ENCODE peak calls at places on chromosomes 5 and 9, in five cellular contexts. B is tibial artery; Z is CD8-positive, alpha-beta T cell; M is OCI-LY7; V is pancreas. Q is an unnamed sample. For H3K4me1, the result is how much of the 10 kb centered on the place peaks cover.

GRCh38 chr5:9715891-9716335 is 85.8 kb upstream of the TAS2R1 start:
- DNase-seq in B (no peak), Z (no peak), M (no peak), V (no peak), Q (no peak)

GRCh38 chr5:123906698-123907295 is 394.8 kb downstream of the CSNK1G3 start:
- DNase-seq in B (no peak), Z (no peak), M (no peak), V (no peak), Q (no peak)

GRCh38 chr5:138491669-138492551 is 26.6 kb downstream of the EGR1 start:
- DNase-seq in B (peak), Z (peak), M (peak), V (peak), Q (peak)

GRCh38 chr5:111389390-111390082 is 122.8 kb downstream of the STARD4 start:
- DNase-seq in B (no peak), Z (no peak), M (no peak), V (no peak), Q (no peak)

GRCh38 chr5:6492934-6493333 is 44.3 kb downstream of the UBE2QL1 start:
- DNase-seq in B (no peak), Z (no peak), M (no peak), V (no peak), Q (no peak)

GRCh38 chr5:57221049-57221568 is 47.2 kb downstream of the GPBP1 start:
- DNase-seq in B (no peak), Z (no peak), M (peak), V (no peak), Q (no peak)

GRCh38 chr5:77230727-77231469 is 20.4 kb downstream of the PDE8B start:
- DNase-seq in B (no peak), Z (no peak), M (peak), V (no peak), Q (no peak)

GRCh38 chr5:115377468-115378217 is 81.2 kb upstream of the CCDC112 start:
- DNase-seq in B (no peak), Z (no peak), M (no peak), V (no peak), Q (no peak)

GRCh38 chr5:169861934-169862333 is 118.4 kb downstream of the INSYN2B start:
- DNase-seq in B (no peak), Z (no peak), M (no peak), V (no peak), Q (no peak)

GRCh38 chr9:91127653-91128052 is 234.1 kb downstream of the AUH start:
- DNase-seq in B (no peak), Z (no peak), M (no peak), V (no peak), Q (no peak)

DNA sequence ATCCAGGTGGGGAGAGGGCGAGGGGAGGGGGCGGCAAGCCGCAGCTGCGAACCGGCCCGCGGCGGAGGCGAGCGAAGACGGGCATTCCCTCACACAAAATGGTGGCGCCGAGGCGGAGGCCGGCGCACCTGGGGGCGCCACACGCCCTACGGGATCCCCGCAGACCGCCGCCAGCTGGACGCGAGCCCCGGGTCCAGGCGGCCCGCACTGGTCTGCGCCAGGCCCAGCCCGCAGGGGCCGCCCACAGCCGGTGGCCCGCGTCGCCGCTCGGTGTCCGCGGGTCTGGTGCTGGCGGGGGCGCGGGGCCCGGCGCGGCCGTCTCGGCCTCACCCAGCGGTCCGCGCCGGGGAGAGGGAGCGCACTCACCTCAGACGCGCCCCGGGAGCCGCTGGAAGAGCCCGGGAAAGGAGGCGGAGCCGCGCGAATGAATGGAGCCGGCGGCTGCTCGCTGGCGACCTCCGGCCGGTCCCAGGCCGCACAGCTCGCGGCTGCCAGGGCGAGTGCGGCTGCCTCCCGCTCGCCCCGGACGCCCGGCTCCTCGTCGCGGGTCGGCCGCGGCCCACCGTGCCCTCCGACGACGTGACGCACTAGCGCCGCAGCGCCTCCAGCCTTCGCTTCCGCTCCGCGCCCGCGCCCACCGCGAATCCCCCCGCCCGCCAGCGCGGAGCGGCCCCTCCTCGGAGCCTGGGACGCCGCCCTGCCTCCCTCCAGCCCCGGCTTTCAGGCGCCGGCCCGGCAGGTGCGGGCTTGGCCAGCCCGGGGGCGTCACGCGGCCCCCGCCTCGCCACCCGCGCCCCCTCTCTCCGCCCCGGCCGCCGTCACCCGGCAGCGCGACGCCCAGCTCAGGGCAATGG is at the start of gene FAM169A:
- DNase-seq in B (no peak), Z (peak), M (no peak), V (peak), Q (peak)
- H3K27ac ChIP-seq in B (no peak), Z (peak), M (no peak), V (peak), Q (peak)

DNA sequence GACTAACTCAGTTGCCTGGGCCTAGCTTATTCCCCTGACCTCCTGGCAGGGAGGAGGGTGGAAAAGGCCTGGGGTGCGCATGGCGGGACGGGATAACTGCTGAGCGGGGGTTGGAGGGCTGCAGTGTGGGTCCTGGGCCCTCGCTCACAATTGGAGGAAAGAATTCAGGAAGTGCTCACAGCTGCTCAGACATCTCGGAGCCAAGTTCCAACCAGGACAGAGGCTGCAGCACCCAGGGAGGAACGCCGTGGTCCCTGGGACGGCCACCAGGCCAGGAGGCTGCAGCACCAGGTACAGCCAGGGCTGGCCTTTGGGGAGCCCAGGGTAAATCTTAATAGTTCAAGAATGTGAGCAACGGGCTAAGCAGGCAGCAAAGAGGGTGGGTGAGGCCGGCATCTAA is at the start of gene SPAAR:
- DNase-seq in B (no peak), Z (no peak), M (no peak), V (no peak), Q (no peak)
- H3K4me1 ChIP-seq in B (half or more), Z (half or more), M (under half), V (under half), Q (under half)

GRCh38 chr9:99816392-99816791 is 5.3 kb upstream of the NR4A3 start:
- DNase-seq in B (no peak), Z (no peak), M (no peak), V (no peak), Q (no peak)

GRCh38 chr9:99819123-99819483 is 2.6 kb upstream of the NR4A3 start:
- DNase-seq in B (no peak), Z (no peak), M (no peak), V (no peak), Q (no peak)

GRCh38 chr9:99819484-99820329 is 2.0 kb upstream of the NR4A3 start:
- DNase-seq in B (peak), Z (peak), M (peak), V (peak), Q (peak)

GRCh38 chr9:99820330-99821186 is 1.1 kb upstream of the NR4A3 start:
- DNase-seq in B (peak), Z (peak), M (peak), V (peak), Q (peak)

GRCh38 chr9:99818439-99818992 is 3.2 kb upstream of the NR4A3 start:
- DNase-seq in B (no peak), Z (no peak), M (peak), V (no peak), Q (no peak)
- H3K27ac ChIP-seq in B (peak), Z (peak), M (peak), V (peak), Q (peak)

GRCh38 chr9:131728546-131728910 is 11.3 kb downstream of the RAPGEF1 start:
- DNase-seq in B (no peak), Z (no peak), M (no peak), V (no peak), Q (no peak)
- H3K4me1 ChIP-seq in B (under half), Z (half or more), M (half or more), V (under half), Q (half or more)

GRCh38 chr5:158820891-158821290 is 278.8 kb downstream of the EBF1 start:
- DNase-seq in B (no peak), Z (no peak), M (peak), V (no peak), Q (no peak)
- H3K27ac ChIP-seq in B (no peak), Z (no peak), M (peak), V (no peak), Q (no peak)

GRCh38 chr9:28158451-28158850 is 585.2 kb upstream of the C9orf72 start:
- DNase-seq in B (no peak), Z (no peak), M (no peak), V (no peak), Q (no peak)

GRCh38 chr9:28166179-28166578 is 592.9 kb upstream of the C9orf72 start:
- DNase-seq in B (no peak), Z (no peak), M (no peak), V (no peak), Q (no peak)

DNA sequence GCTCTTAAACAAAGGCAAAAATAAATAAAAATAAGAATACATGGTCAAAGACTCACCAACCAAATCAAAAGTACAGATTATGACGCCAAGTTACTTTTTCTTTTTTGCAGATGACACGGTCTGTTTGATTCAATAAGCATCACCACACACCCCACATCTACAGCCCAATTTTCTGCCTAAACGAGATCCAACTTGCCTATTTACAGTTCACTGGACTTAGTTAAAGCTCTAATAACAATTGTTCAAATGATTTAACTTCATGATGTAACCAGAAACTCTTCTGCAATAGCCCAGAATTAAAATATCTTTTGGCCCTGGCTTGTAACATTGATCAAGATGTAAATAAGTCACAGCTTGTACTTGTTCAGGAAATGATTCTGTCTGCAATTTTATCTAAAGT is 590.3 kb upstream of the C9orf72 start:
- DNase-seq in B (no peak), Z (no peak), M (no peak), V (no peak), Q (no peak)
- H3K4me1 ChIP-seq in B (under half), Z (under half), M (under half), V (under half), Q (under half)